ENCODE peak calls at places on chromosomes 7 and 10, in nine cellular contexts. D is DMS153; T is activated T-cell treated with anti-CD3 and anti-CD28 coated beads, Interleukin-2, amount 50 U/mL, for 72 hours; N is GM10248; E is anterior cingulate cortex; F is A549; B is NCI-H1436; M is amniotic stem cell; K is skeletal muscle cell. Z is an unnamed sample.
A peak's percentile ranks its signal among the peaks of the same experiment; 100 is the strongest.

GRCh38 chr10:12727832-12728215 is 273.7 kb downstream of the CCDC3 start:
- DNase-seq in D (no peak), T (no peak), N (no peak), E (no peak), F (no peak), B (no peak), M (no peak), K (no peak), Z (no peak)

GRCh38 chr7:155032978-155033377 is 30.1 kb upstream of the PAXIP1 start:
- DNase-seq in D (no peak), T (no peak), N (no peak), E (no peak), F (no peak), B (no peak), M (no peak), K (no peak), Z (no peak)

GRCh38 chr10:10942441-10942840 is 75.2 kb upstream of the CELF2 start:
- DNase-seq in D (no peak), T (no peak), N (no peak), E (no peak), F (no peak), B (no peak), M (no peak), K (no peak), Z (no peak)

GRCh38 chr10:103761075-103761920 is 94.1 kb downstream of the SH3PXD2A start:
- DNase-seq in D (peak; percentile 54), T (no peak), N (no peak), E (no peak), F (no peak), B (no peak), M (no peak), K (no peak), Z (peak; percentile 71)

GRCh38 chr7:44114586-44115310 is 8.6 kb downstream of the POLD2 start:
- DNase-seq in D (no peak), T (no peak), N (no peak), E (peak; percentile 26), F (no peak), B (no peak), M (no peak), K (no peak), Z (no peak)

GRCh38 chr10:8230887-8231286 is 176.4 kb downstream of the GATA3 start:
- DNase-seq in D (no peak), T (no peak), N (no peak), E (no peak), F (no peak), B (no peak), M (no peak), K (no peak), Z (no peak)

GRCh38 chr7:111030358-111030735 is 60.6 kb upstream of the LRRN3 start:
- DNase-seq in D (no peak), T (no peak), N (no peak), E (no peak), F (no peak), B (no peak), M (no peak), K (no peak), Z (no peak)

GRCh38 chr7:134449596-134450194 is 9.2 kb downstream of the AKR1B1 start:
- DNase-seq in D (no peak), T (no peak), N (no peak), E (no peak), F (no peak), B (no peak), M (no peak), K (no peak), Z (no peak)

GRCh38 chr10:126439947-126440346 is 51.7 kb upstream of the ADAM12 start:
- DNase-seq in D (no peak), T (no peak), N (no peak), E (no peak), F (no peak), B (no peak), M (no peak), K (no peak), Z (no peak)

GRCh38 chr10:89153086-89153485 is 54.0 kb downstream of the CH25H start:
- DNase-seq in D (no peak), T (no peak), N (no peak), E (no peak), F (no peak), B (no peak), M (no peak), K (no peak), Z (no peak)

GRCh38 chr7:134623193-134623592 is 23.5 kb upstream of the BPGM start:
- DNase-seq in D (no peak), T (no peak), N (no peak), E (no peak), F (no peak), B (no peak), M (no peak), K (no peak), Z (no peak)

GRCh38 chr10:15295540-15296325 is 75.4 kb downstream of the FAM171A1 start:
- DNase-seq in D (no peak), T (no peak), N (no peak), E (peak; percentile 22), F (no peak), B (no peak), M (no peak), K (no peak), Z (no peak)

GRCh38 chr7:66138994-66139752 is 24.5 kb downstream of the CRCP start:
- DNase-seq in D (no peak), T (no peak), N (no peak), E (no peak), F (no peak), B (no peak), M (no peak), K (no peak), Z (no peak)

GRCh38 chr7:1544896-1545416 is 11.0 kb downstream of the TMEM184A start:
- DNase-seq in D (no peak), T (no peak), N (no peak), E (no peak), F (no peak), B (no peak), M (no peak), K (no peak), Z (no peak)

GRCh38 chr7:142357953-142358520 is 100.2 kb upstream of the PRSS58 start:
- DNase-seq in D (peak; percentile 30), T (peak; percentile 19), N (peak; percentile 59), E (no peak), F (peak; percentile 15), B (no peak), M (no peak), K (peak; percentile 54), Z (peak; percentile 52)

GRCh38 chr10:13613519-13613918 is 26.8 kb downstream of the PRPF18 start:
- DNase-seq in D (no peak), T (no peak), N (no peak), E (no peak), F (peak; percentile 13), B (no peak), M (no peak), K (no peak), Z (no peak)

GRCh38 chr7:2724453-2725177 is 36.6 kb downstream of the AMZ1 start:
- DNase-seq in D (no peak), T (no peak), N (no peak), E (no peak), F (no peak), B (no peak), M (no peak), K (no peak), Z (no peak)

GRCh38 chr10:98246911-98247820 is 20.8 kb downstream of the LOXL4 start:
- DNase-seq in D (no peak), T (no peak), N (no peak), E (no peak), F (no peak), B (no peak), M (no peak), K (peak; percentile 42), Z (no peak)

GRCh38 chr7:3641556-3641955 is 340.5 kb downstream of the SDK1 start:
- DNase-seq in D (no peak), T (no peak), N (no peak), E (no peak), F (no peak), B (no peak), M (no peak), K (no peak), Z (no peak)

GRCh38 chr7:113873554-113874151 is 45.2 kb downstream of the PPP1R3A start:
- DNase-seq in D (no peak), T (no peak), N (no peak), E (no peak), F (no peak), B (no peak), M (no peak), K (no peak), Z (no peak)

GRCh38 chr10:122468923-122469781 is 7.8 kb downstream of the HTRA1 start:
- DNase-seq in D (no peak), T (no peak), N (no peak), E (no peak), F (peak; percentile 89), B (no peak), M (peak; percentile 90), K (peak; percentile 98), Z (peak; percentile 6)

GRCh38 chr7:158428131-158428841 is 159.3 kb downstream of the PTPRN2 start:
- DNase-seq in D (no peak), T (no peak), N (no peak), E (no peak), F (no peak), B (no peak), M (no peak), K (no peak), Z (no peak)

GRCh38 chr7:107995184-107996071 is 7.5 kb downstream of the LAMB1 start:
- DNase-seq in D (no peak), T (no peak), N (no peak), E (no peak), F (peak; percentile 49), B (no peak), M (no peak), K (peak; percentile 92), Z (peak; percentile 47)

GRCh38 chr10:48525956-48526355 is 78.9 kb downstream of the ARHGAP22 start:
- DNase-seq in D (no peak), T (no peak), N (no peak), E (no peak), F (no peak), B (no peak), M (no peak), K (no peak), Z (no peak)

GRCh38 chr10:96014473-96015102 is 28.8 kb upstream of the CCNJ start:
- DNase-seq in D (no peak), T (no peak), N (no peak), E (no peak), F (no peak), B (no peak), M (no peak), K (no peak), Z (no peak)

GRCh38 chr10:30431435-30431911 is 2.5 kb upstream of the MAP3K8 start:
- DNase-seq in D (no peak), T (no peak), N (no peak), E (no peak), F (no peak), B (no peak), M (no peak), K (no peak), Z (peak; percentile 10)

GRCh38 chr10:93376372-93377296 is 105.5 kb downstream of the MYOF start:
- DNase-seq in D (peak; percentile 64), T (peak; percentile 65), N (peak; percentile 65), E (peak; percentile 5), F (peak; percentile 76), B (peak; percentile 37), M (peak; percentile 83), K (peak; percentile 74), Z (peak; percentile 31)

GRCh38 chr10:58970160-58970915 is 206.1 kb upstream of the PHYHIPL start:
- DNase-seq in D (no peak), T (no peak), N (no peak), E (no peak), F (no peak), B (no peak), M (no peak), K (no peak), Z (no peak)

GRCh38 chr10:116721991-116722392 is 20.4 kb downstream of the HSPA12A start:
- DNase-seq in D (no peak), T (no peak), N (no peak), E (no peak), F (no peak), B (no peak), M (no peak), K (no peak), Z (no peak)

GRCh38 chr10:62017141-62017870 is 115.8 kb downstream of the ARID5B start:
- DNase-seq in D (no peak), T (no peak), N (no peak), E (no peak), F (no peak), B (no peak), M (no peak), K (no peak), Z (no peak)

GRCh38 chr10:28393956-28394568 is 91.2 kb upstream of the MPP7 start:
- DNase-seq in D (peak; percentile 30), T (peak; percentile 71), N (peak; percentile 49), E (no peak), F (peak; percentile 31), B (peak; percentile 54), M (peak; percentile 6), K (peak; percentile 5), Z (peak; percentile 40)